ENCODE peak calls at places on chromosomes 3 and 15, in eight cellular contexts. N is cardiac muscle cell, M is breast epithelium, B is astrocyte of the spinal cord, T is GM23338, O is heart left ventricle, A is foreskin fibroblast, E is upper lobe of left lung. Z is an unnamed sample.

GRCh38 chr3:94548581-94549316 is 485.9 kb downstream of the NSUN3 start:
- DNase-seq in A (no peak), T (peak; percentile 51), E (no peak), B (no peak), O (no peak), M (no peak), N (no peak), Z (no peak)

GRCh38 chr15:72116680-72117447 is 1.1 kb downstream of the MYO9A start:
- DNase-seq in E (peak; percentile 35), M (no peak), O (peak; percentile 49), A (peak; percentile 30), T (peak; percentile 70), N (peak; percentile 16), B (no peak), Z (peak; percentile 53)

GRCh38 chr3:194395767-194396527 is 3.1 kb downstream of the GP5 start:
- DNase-seq in B (no peak), O (no peak), T (peak; percentile 80), E (no peak), N (peak; percentile 41), M (no peak), A (peak; percentile 27), Z (peak; percentile 56)

GRCh38 chr15:38130739-38131498 is 121.7 kb upstream of the SPRED1 start:
- DNase-seq in T (peak; percentile 28), A (peak; percentile 99), B (peak; percentile 96), N (no peak), M (peak; percentile 58), E (peak; percentile 72), O (peak; percentile 86), Z (peak; percentile 96)

GRCh38 chr3:129596194-129597086 is 10.0 kb downstream of the PLXND1 start:
- DNase-seq in N (peak; percentile 49), O (peak; percentile 94), A (peak; percentile 97), M (peak; percentile 78), T (peak; percentile 53), B (peak; percentile 93), E (peak; percentile 76), Z (peak; percentile 97)

GRCh38 chr15:34360298-34360697 is 6.7 kb downstream of the LPCAT4 start:
- DNase-seq in N (no peak), O (no peak), A (peak; percentile 28), B (no peak), E (no peak), T (peak; percentile 71), M (no peak), Z (no peak)

GRCh38 chr3:138125548-138126221 is 6.5 kb downstream of the A4GNT start:
- DNase-seq in B (peak; percentile 16), A (peak; percentile 70), O (no peak), E (peak; percentile 33), T (no peak), N (peak; percentile 32), M (no peak), Z (no peak)

GRCh38 chr3:172317984-172318383 is 130.3 kb downstream of the GHSR start:
- DNase-seq in B (peak; percentile 96), A (peak; percentile 93), N (no peak), E (peak; percentile 24), M (no peak), O (peak; percentile 80), T (no peak), Z (no peak)

GRCh38 chr3:126880898-126881297 is 102.0 kb upstream of the PLXNA1 start:
- DNase-seq in N (no peak), E (no peak), T (no peak), A (no peak), M (peak; percentile 14), O (no peak), B (no peak), Z (no peak)

GRCh38 chr3:165518346-165518745 is 318.9 kb downstream of the BCHE start:
- DNase-seq in A (no peak), E (no peak), M (no peak), B (peak; percentile 47), N (peak; percentile 31), T (no peak), O (no peak), Z (no peak)

GRCh38 chr15:62257991-62258390 is 92.9 kb upstream of the C2CD4B start:
- DNase-seq in A (no peak), M (no peak), E (no peak), T (no peak), B (no peak), O (no peak), N (no peak), Z (no peak)

GRCh38 chr15:53611145-53611920 is 148.1 kb downstream of the WDR72 start:
- DNase-seq in M (no peak), A (no peak), E (no peak), N (no peak), B (peak; percentile 65), O (no peak), T (peak; percentile 11), Z (no peak)

GRCh38 chr3:195003006-195003892 is 267.7 kb downstream of the XXYLT1 start:
- DNase-seq in A (no peak), M (no peak), O (peak; percentile 74), T (no peak), B (no peak), N (no peak), E (peak; percentile 56), Z (peak; percentile 94)

GRCh38 chr15:95556225-95556624 is 774.3 kb upstream of the NR2F2 start:
- DNase-seq in N (no peak), B (peak; percentile 46), E (no peak), A (peak; percentile 43), O (no peak), T (no peak), M (no peak), Z (no peak)

GRCh38 chr3:187281191-187281714 is 10.3 kb downstream of the MASP1 start:
- DNase-seq in O (no peak), E (no peak), M (no peak), B (peak; percentile 27), A (peak; percentile 94), N (no peak), T (peak; percentile 50), Z (no peak)

GRCh38 chr15:31270767-31271166 is 55.9 kb upstream of the KLF13 start:
- DNase-seq in N (peak; percentile 55), A (no peak), B (no peak), T (peak; percentile 78), O (no peak), M (peak; percentile 27), E (no peak), Z (no peak)

GRCh38 chr3:127105587-127105986 is 87.3 kb upstream of the PRR23E start:
- DNase-seq in E (peak; percentile 15), B (no peak), M (peak; percentile 28), N (no peak), T (peak; percentile 27), O (no peak), A (no peak), Z (peak; percentile 61)

GRCh38 chr3:62210016-62210415 is 163.3 kb downstream of the FEZF2 start:
- DNase-seq in T (no peak), M (no peak), E (no peak), A (peak; percentile 8), B (no peak), O (no peak), N (no peak), Z (no peak)

GRCh38 chr15:39188930-39189329 is 391.9 kb upstream of the THBS1 start:
- DNase-seq in B (peak; percentile 94), M (no peak), N (no peak), E (no peak), A (peak; percentile 82), O (no peak), T (no peak), Z (peak; percentile 37)

GRCh38 chr15:77013786-77014136 is 18.8 kb downstream of the PSTPIP1 start:
- DNase-seq in O (no peak), N (no peak), B (no peak), E (no peak), A (no peak), T (no peak), M (no peak), Z (no peak)

GRCh38 chr3:15932348-15933300 is 134.8 kb upstream of the ANKRD28 start:
- DNase-seq in T (no peak), E (no peak), O (no peak), M (no peak), A (no peak), N (no peak), B (no peak), Z (no peak)

GRCh38 chr3:138033202-138033691 is 23.3 kb downstream of the CLDN18 start:
- DNase-seq in N (no peak), O (no peak), E (no peak), A (no peak), M (no peak), T (no peak), B (no peak), Z (no peak)

GRCh38 chr3:56557815-56558170 is 818 bp downstream of the CCDC66 start:
- DNase-seq in T (no peak), M (no peak), B (no peak), O (no peak), E (no peak), N (peak; percentile 3), A (no peak), Z (no peak)

GRCh38 chr3:56556908-56557814 is at the start of gene CCDC66:
- DNase-seq in E (peak; percentile 97), B (peak; percentile 94), T (peak; percentile 96), O (peak; percentile 97), M (peak; percentile 94), A (peak; percentile 97), N (peak; percentile 94), Z (peak; percentile 99)
- TF ChIP-seq CTCF in E (peak; percentile 60), B (peak; percentile 75), T (peak; percentile 60), O (peak; percentile 54), M (peak; percentile 20), A (peak; percentile 63), N (peak; percentile 75), Z (no peak)

GRCh38 chr15:92667291-92667904 is 11.8 kb upstream of the FAM174B start:
- DNase-seq in E (no peak), A (no peak), T (no peak), M (no peak), N (no peak), O (no peak), B (no peak), Z (no peak)

GRCh38 chr15:92663250-92663951 is 7.8 kb upstream of the FAM174B start:
- DNase-seq in N (no peak), O (no peak), B (no peak), A (no peak), M (no peak), E (no peak), T (no peak), Z (no peak)

GRCh38 chr15:92666780-92667179 is 11.2 kb upstream of the FAM174B start:
- DNase-seq in N (no peak), M (no peak), B (no peak), O (peak; percentile 65), T (no peak), A (no peak), E (peak; percentile 76), Z (no peak)

GRCh38 chr15:92664178-92664900 is 8.8 kb upstream of the FAM174B start:
- DNase-seq in E (no peak), B (no peak), M (no peak), N (no peak), A (no peak), O (no peak), T (no peak), Z (no peak)

GRCh38 chr15:92665100-92665555 is 9.6 kb upstream of the FAM174B start:
- DNase-seq in M (no peak), B (no peak), T (no peak), A (peak; percentile 2), O (no peak), E (peak; percentile 22), N (peak; percentile 36), Z (no peak)
- H3K4me3 ChIP-seq in M (no peak overlapping the region), B (no peak overlapping the region), T (no peak overlapping the region), A (no peak overlapping the region), O (peak overlapping the region; percentile 32), E (no peak overlapping the region), N (no peak overlapping the region), Z (no peak overlapping the region)

GRCh38 chr3:158672293-158673176 is at the start of gene LXN:
- DNase-seq in T (peak; percentile 97), B (peak; percentile 87), O (peak; percentile 83), M (peak; percentile 84), A (peak; percentile 92), E (peak; percentile 97), N (peak; percentile 87), Z (peak; percentile 93)
- TF ChIP-seq CTCF in T (peak; percentile 80), B (peak; percentile 88), O (peak; percentile 51), M (peak; percentile 38), A (peak; percentile 94), E (peak; percentile 79), N (peak; percentile 85), Z (no peak)

GRCh38 chr3:152333928-152334327 is 65.2 kb downstream of the MBNL1 start:
- DNase-seq in T (no peak), B (no peak), N (no peak), O (no peak), M (no peak), A (no peak), E (no peak), Z (no peak)
- H3K4me3 ChIP-seq in T (no peak overlapping the region), B (no peak overlapping the region), N (no peak overlapping the region), O (no peak overlapping the region), M (no peak overlapping the region), A (no peak overlapping the region), E (no peak overlapping the region), Z (no peak overlapping the region)

Z was measured in lower leg skin.